ENCODE peak calls at places on chromosomes 11 and 22, in seven cellular contexts. One of them, this sample, is unnamed.

GRCh38 chr11:30172872-30173271 is 57.9 kb upstream of the FSHB start:
- DNase-seq in CD8-positive, alpha-beta T cell: no peak
- DNase-seq in heart left ventricle: no peak
- DNase-seq in neural progenitor cell: peak
- DNase-seq in BE2C: no peak
- DNase-seq in cardiac fibroblast: peak
- DNase-seq in body of pancreas: peak
- DNase-seq in this sample: no peak

GRCh38 chr11:121425818-121426217 is 26.3 kb upstream of the SORL1 start:
- DNase-seq in CD8-positive, alpha-beta T cell: no peak
- DNase-seq in heart left ventricle: no peak
- DNase-seq in neural progenitor cell: no peak
- DNase-seq in BE2C: no peak
- DNase-seq in cardiac fibroblast: no peak
- DNase-seq in body of pancreas: no peak
- DNase-seq in this sample: no peak

GRCh38 chr11:118912742-118913410 is 12.8 kb downstream of the BCL9L start:
- DNase-seq in CD8-positive, alpha-beta T cell: no peak
- DNase-seq in heart left ventricle: no peak
- DNase-seq in neural progenitor cell: no peak
- DNase-seq in BE2C: no peak
- DNase-seq in cardiac fibroblast: no peak
- DNase-seq in body of pancreas: no peak
- DNase-seq in this sample: no peak

GRCh38 chr11:15818132-15818842 is 538.1 kb downstream of the SOX6 start:
- DNase-seq in CD8-positive, alpha-beta T cell: no peak
- DNase-seq in heart left ventricle: no peak
- DNase-seq in neural progenitor cell: no peak
- DNase-seq in BE2C: no peak
- DNase-seq in cardiac fibroblast: no peak
- DNase-seq in body of pancreas: peak
- DNase-seq in this sample: no peak

GRCh38 chr22:35961480-35961902 is 67.1 kb downstream of the RBFOX2 start:
- DNase-seq in CD8-positive, alpha-beta T cell: no peak
- DNase-seq in heart left ventricle: peak
- DNase-seq in neural progenitor cell: peak
- DNase-seq in BE2C: peak
- DNase-seq in cardiac fibroblast: peak
- DNase-seq in body of pancreas: no peak
- DNase-seq in this sample: no peak

GRCh38 chr11:77642228-77642627 is 4.6 kb upstream of the CLNS1A start:
- DNase-seq in CD8-positive, alpha-beta T cell: no peak
- DNase-seq in heart left ventricle: no peak
- DNase-seq in neural progenitor cell: no peak
- DNase-seq in BE2C: no peak
- DNase-seq in cardiac fibroblast: no peak
- DNase-seq in body of pancreas: no peak
- DNase-seq in this sample: no peak

GRCh38 chr11:111417766-111418435 is 38.8 kb upstream of the POU2AF1 start:
- DNase-seq in CD8-positive, alpha-beta T cell: no peak
- DNase-seq in heart left ventricle: peak
- DNase-seq in neural progenitor cell: no peak
- DNase-seq in BE2C: no peak
- DNase-seq in cardiac fibroblast: peak
- DNase-seq in body of pancreas: peak
- DNase-seq in this sample: no peak

GRCh38 chr22:39698106-39698505 is 127.6 kb downstream of the CACNA1I start:
- DNase-seq in CD8-positive, alpha-beta T cell: no peak
- DNase-seq in heart left ventricle: no peak
- DNase-seq in neural progenitor cell: no peak
- DNase-seq in BE2C: no peak
- DNase-seq in cardiac fibroblast: no peak
- DNase-seq in body of pancreas: no peak
- DNase-seq in this sample: no peak

GRCh38 chr11:95154514-95154913 is 64.9 kb downstream of the ENDOD1 start:
- DNase-seq in CD8-positive, alpha-beta T cell: peak
- DNase-seq in heart left ventricle: no peak
- DNase-seq in neural progenitor cell: peak
- DNase-seq in BE2C: peak
- DNase-seq in cardiac fibroblast: peak
- DNase-seq in body of pancreas: peak
- DNase-seq in this sample: peak

GRCh38 chr11:78212586-78213371 is 24.1 kb downstream of the USP35 start:
- DNase-seq in CD8-positive, alpha-beta T cell: no peak
- DNase-seq in heart left ventricle: peak
- DNase-seq in neural progenitor cell: no peak
- DNase-seq in BE2C: peak
- DNase-seq in cardiac fibroblast: peak
- DNase-seq in body of pancreas: no peak
- DNase-seq in this sample: no peak

GRCh38 chr11:74543991-74544390 is 48.4 kb upstream of the POLD3 start:
- DNase-seq in CD8-positive, alpha-beta T cell: no peak
- DNase-seq in heart left ventricle: no peak
- DNase-seq in neural progenitor cell: no peak
- DNase-seq in BE2C: no peak
- DNase-seq in cardiac fibroblast: no peak
- DNase-seq in body of pancreas: peak
- DNase-seq in this sample: peak

GRCh38 chr11:130209128-130209932 is 49.7 kb downstream of the ST14 start:
- DNase-seq in CD8-positive, alpha-beta T cell: no peak
- DNase-seq in heart left ventricle: peak
- DNase-seq in neural progenitor cell: no peak
- DNase-seq in BE2C: peak
- DNase-seq in cardiac fibroblast: no peak
- DNase-seq in body of pancreas: peak
- DNase-seq in this sample: no peak

GRCh38 chr11:121042296-121042695 is 18.4 kb downstream of the TBCEL start:
- DNase-seq in CD8-positive, alpha-beta T cell: no peak
- DNase-seq in heart left ventricle: no peak
- DNase-seq in neural progenitor cell: no peak
- DNase-seq in BE2C: no peak
- DNase-seq in cardiac fibroblast: no peak
- DNase-seq in body of pancreas: no peak
- DNase-seq in this sample: no peak

GRCh38 chr22:38927033-38927789 is 30.2 kb upstream of the APOBEC3A start:
- DNase-seq in CD8-positive, alpha-beta T cell: no peak
- DNase-seq in heart left ventricle: peak
- DNase-seq in neural progenitor cell: peak
- DNase-seq in BE2C: peak
- DNase-seq in cardiac fibroblast: peak
- DNase-seq in body of pancreas: peak
- DNase-seq in this sample: no peak

GRCh38 chr22:39408807-39409206 is 9.2 kb downstream of the TAB1 start:
- DNase-seq in CD8-positive, alpha-beta T cell: no peak
- DNase-seq in heart left ventricle: no peak
- DNase-seq in neural progenitor cell: no peak
- DNase-seq in BE2C: no peak
- DNase-seq in cardiac fibroblast: no peak
- DNase-seq in body of pancreas: no peak
- DNase-seq in this sample: no peak

GRCh38 chr22:22684605-22685561 is 40.5 kb downstream of the GGTLC2 start:
- DNase-seq in CD8-positive, alpha-beta T cell: no peak
- DNase-seq in heart left ventricle: no peak
- DNase-seq in neural progenitor cell: peak
- DNase-seq in BE2C: peak
- DNase-seq in cardiac fibroblast: peak
- DNase-seq in body of pancreas: peak
- DNase-seq in this sample: no peak

GRCh38 chr11:127345819-127346459 is 345.4 kb upstream of the KIRREL3 start:
- DNase-seq in CD8-positive, alpha-beta T cell: no peak
- DNase-seq in heart left ventricle: peak
- DNase-seq in neural progenitor cell: peak
- DNase-seq in BE2C: peak
- DNase-seq in cardiac fibroblast: peak
- DNase-seq in body of pancreas: peak
- DNase-seq in this sample: peak

GRCh38 chr11:14617241-14618027 is 26.2 kb upstream of the PDE3B start:
- DNase-seq in CD8-positive, alpha-beta T cell: no peak
- DNase-seq in heart left ventricle: no peak
- DNase-seq in neural progenitor cell: no peak
- DNase-seq in BE2C: no peak
- DNase-seq in cardiac fibroblast: no peak
- DNase-seq in body of pancreas: no peak
- DNase-seq in this sample: no peak

GRCh38 chr22:48566741-48567140 is 1260.9 kb downstream of the BRD1 start:
- DNase-seq in CD8-positive, alpha-beta T cell: no peak
- DNase-seq in heart left ventricle: peak
- DNase-seq in neural progenitor cell: no peak
- DNase-seq in BE2C: no peak
- DNase-seq in cardiac fibroblast: no peak
- DNase-seq in body of pancreas: no peak
- DNase-seq in this sample: no peak
- H3K4me3 ChIP-seq in CD8-positive, alpha-beta T cell: no peak
- H3K4me3 ChIP-seq in heart left ventricle: no peak
- H3K4me3 ChIP-seq in neural progenitor cell: no peak
- H3K4me3 ChIP-seq in BE2C: no peak
- H3K4me3 ChIP-seq in cardiac fibroblast: no peak
- H3K4me3 ChIP-seq in body of pancreas: no peak
- H3K4me3 ChIP-seq in this sample: no peak

GRCh38 chr22:28711820-28712777 is 29.5 kb downstream of the CHEK2 start:
- DNase-seq in CD8-positive, alpha-beta T cell: no peak
- DNase-seq in heart left ventricle: no peak
- DNase-seq in neural progenitor cell: no peak
- DNase-seq in BE2C: no peak
- DNase-seq in cardiac fibroblast: peak
- DNase-seq in body of pancreas: no peak
- DNase-seq in this sample: no peak
- H3K4me3 ChIP-seq in CD8-positive, alpha-beta T cell: no peak
- H3K4me3 ChIP-seq in heart left ventricle: peak
- H3K4me3 ChIP-seq in neural progenitor cell: no peak
- H3K4me3 ChIP-seq in BE2C: no peak
- H3K4me3 ChIP-seq in cardiac fibroblast: no peak
- H3K4me3 ChIP-seq in body of pancreas: no peak
- H3K4me3 ChIP-seq in this sample: no peak

GRCh38 chr11:12679471-12679870 is 5.2 kb downstream of the TEAD1 start:
- DNase-seq in CD8-positive, alpha-beta T cell: no peak
- DNase-seq in heart left ventricle: no peak
- DNase-seq in neural progenitor cell: no peak
- DNase-seq in BE2C: no peak
- DNase-seq in cardiac fibroblast: no peak
- DNase-seq in body of pancreas: no peak
- DNase-seq in this sample: no peak

GRCh38 chr11:12682288-12682687 is 8.1 kb downstream of the TEAD1 start:
- DNase-seq in CD8-positive, alpha-beta T cell: no peak
- DNase-seq in heart left ventricle: no peak
- DNase-seq in neural progenitor cell: no peak
- DNase-seq in BE2C: no peak
- DNase-seq in cardiac fibroblast: no peak
- DNase-seq in body of pancreas: no peak
- DNase-seq in this sample: no peak

GRCh38 chr11:12680246-12680939 is 6.2 kb downstream of the TEAD1 start:
- DNase-seq in CD8-positive, alpha-beta T cell: no peak
- DNase-seq in heart left ventricle: peak
- DNase-seq in neural progenitor cell: peak
- DNase-seq in BE2C: peak
- DNase-seq in cardiac fibroblast: peak
- DNase-seq in body of pancreas: peak
- DNase-seq in this sample: peak

GRCh38 chr11:12681462-12681861 is 7.2 kb downstream of the TEAD1 start:
- DNase-seq in CD8-positive, alpha-beta T cell: no peak
- DNase-seq in heart left ventricle: no peak
- DNase-seq in neural progenitor cell: no peak
- DNase-seq in BE2C: no peak
- DNase-seq in cardiac fibroblast: no peak
- DNase-seq in body of pancreas: no peak
- DNase-seq in this sample: no peak

DNA sequence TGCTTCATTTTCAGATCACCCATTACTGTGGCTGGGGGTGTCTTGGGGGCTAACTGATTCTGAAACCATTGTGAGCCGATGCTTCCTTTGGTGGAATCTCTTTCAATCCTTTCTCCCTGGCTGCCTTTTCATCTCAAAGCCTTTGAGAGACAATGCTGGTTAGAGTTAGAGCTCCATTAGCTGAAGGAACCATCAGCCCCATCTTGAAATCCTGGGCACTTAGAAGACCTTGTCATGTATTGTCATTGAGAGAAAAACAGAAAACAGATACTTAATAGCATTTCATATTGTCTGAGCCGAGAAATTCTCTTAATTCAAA is 6.7 kb downstream of the TEAD1 start:
- DNase-seq in CD8-positive, alpha-beta T cell: no peak
- DNase-seq in heart left ventricle: no peak
- DNase-seq in neural progenitor cell: peak
- DNase-seq in BE2C: no peak
- DNase-seq in cardiac fibroblast: no peak
- DNase-seq in body of pancreas: no peak
- DNase-seq in this sample: no peak
- H3K4me3 ChIP-seq in CD8-positive, alpha-beta T cell: no peak
- H3K4me3 ChIP-seq in heart left ventricle: no peak
- H3K4me3 ChIP-seq in neural progenitor cell: peak
- H3K4me3 ChIP-seq in BE2C: peak
- H3K4me3 ChIP-seq in cardiac fibroblast: no peak
- H3K4me3 ChIP-seq in body of pancreas: no peak
- H3K4me3 ChIP-seq in this sample: no peak

GRCh38 chr11:69636512-69636866 is 4.5 kb upstream of the CCND1 start:
- DNase-seq in CD8-positive, alpha-beta T cell: no peak
- DNase-seq in heart left ventricle: peak
- DNase-seq in neural progenitor cell: peak
- DNase-seq in BE2C: no peak
- DNase-seq in cardiac fibroblast: peak
- DNase-seq in body of pancreas: peak
- DNase-seq in this sample: peak

GRCh38 chr11:69636870-69637600 is 3.9 kb upstream of the CCND1 start:
- DNase-seq in CD8-positive, alpha-beta T cell: no peak
- DNase-seq in heart left ventricle: no peak
- DNase-seq in neural progenitor cell: no peak
- DNase-seq in BE2C: no peak
- DNase-seq in cardiac fibroblast: no peak
- DNase-seq in body of pancreas: no peak
- DNase-seq in this sample: no peak

GRCh38 chr11:69635210-69635609 is 5.7 kb upstream of the CCND1 start:
- DNase-seq in CD8-positive, alpha-beta T cell: no peak
- DNase-seq in heart left ventricle: no peak
- DNase-seq in neural progenitor cell: no peak
- DNase-seq in BE2C: no peak
- DNase-seq in cardiac fibroblast: no peak
- DNase-seq in body of pancreas: no peak
- DNase-seq in this sample: no peak

GRCh38 chr11:69634590-69634989 is 6.4 kb upstream of the CCND1 start:
- DNase-seq in CD8-positive, alpha-beta T cell: no peak
- DNase-seq in heart left ventricle: peak
- DNase-seq in neural progenitor cell: no peak
- DNase-seq in BE2C: no peak
- DNase-seq in cardiac fibroblast: no peak
- DNase-seq in body of pancreas: no peak
- DNase-seq in this sample: no peak

DNA sequence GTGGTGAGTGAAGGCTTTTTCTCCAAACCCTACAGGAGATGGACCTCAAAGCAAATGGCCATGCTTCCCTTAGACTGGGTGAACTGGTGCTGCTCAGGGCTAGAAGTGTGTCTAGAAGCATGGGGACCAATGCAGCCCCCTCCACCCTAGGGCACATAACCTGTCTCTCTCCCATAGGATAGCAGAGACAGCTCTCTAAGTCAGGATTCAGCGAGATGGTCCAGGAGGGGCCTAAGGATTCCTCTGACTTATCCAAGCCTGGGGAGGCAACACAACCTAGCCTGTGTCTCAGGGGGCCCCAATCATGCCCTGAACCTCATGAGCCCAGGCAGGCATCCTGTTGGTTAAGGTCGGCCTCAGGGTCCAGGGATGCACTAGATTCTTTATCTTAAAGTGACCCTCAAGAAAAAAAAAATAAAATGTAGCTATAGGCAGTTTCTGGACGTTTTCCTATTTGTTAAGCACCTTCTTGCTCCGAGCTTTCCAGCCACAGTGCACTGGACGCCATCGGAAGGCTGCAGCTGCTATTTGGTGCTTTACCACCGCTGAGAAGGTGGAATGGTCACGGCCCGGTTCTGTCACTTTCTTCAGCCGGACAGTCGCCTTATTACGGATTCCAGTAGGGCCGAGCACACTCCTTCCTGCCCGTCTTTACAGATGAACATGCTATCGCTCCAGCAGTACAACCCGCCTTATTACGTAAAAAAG is 5.0 kb upstream of the CCND1 start:
- DNase-seq in CD8-positive, alpha-beta T cell: no peak
- DNase-seq in heart left ventricle: no peak
- DNase-seq in neural progenitor cell: no peak
- DNase-seq in BE2C: no peak
- DNase-seq in cardiac fibroblast: no peak
- DNase-seq in body of pancreas: no peak
- DNase-seq in this sample: no peak
- H3K4me3 ChIP-seq in CD8-positive, alpha-beta T cell: no peak
- H3K4me3 ChIP-seq in heart left ventricle: peak
- H3K4me3 ChIP-seq in neural progenitor cell: peak
- H3K4me3 ChIP-seq in BE2C: no peak
- H3K4me3 ChIP-seq in cardiac fibroblast: peak
- H3K4me3 ChIP-seq in body of pancreas: no peak
- H3K4me3 ChIP-seq in this sample: peak